ENCODE peak calls at places on chromosomes 13 and 19, in six cellular contexts. One of them, this sample, is unnamed.

GRCh38 chr19:31255863-31256600 is 93.2 kb downstream of the TSHZ3 start:
- DNase-seq in tibial nerve: no peak
- DNase-seq in transverse colon: no peak
- DNase-seq in ovary: no peak
- DNase-seq in stomach: no peak
- DNase-seq in A549: no peak
- DNase-seq in this sample: no peak

GRCh38 chr13:31909889-31910551 is 121.6 kb upstream of the FRY start:
- DNase-seq in ovary: peak; percentile 63
- DNase-seq in stomach: peak; percentile 53
- DNase-seq in A549: peak; percentile 4
- DNase-seq in transverse colon: peak; percentile 46
- DNase-seq in tibial nerve: no peak
- DNase-seq in this sample: no peak

GRCh38 chr19:57934820-57935665 is at the start of gene ZNF418:
- DNase-seq in stomach: peak; percentile 54
- DNase-seq in A549: peak; percentile 19
- DNase-seq in ovary: peak; percentile 60
- DNase-seq in tibial nerve: no peak
- DNase-seq in transverse colon: peak; percentile 24
- DNase-seq in this sample: peak; percentile 75

GRCh38 chr19:30784850-30785459 is 412.8 kb downstream of the ZNF536 start:
- DNase-seq in ovary: peak; percentile 63
- DNase-seq in tibial nerve: peak; percentile 30
- DNase-seq in stomach: peak; percentile 43
- DNase-seq in A549: peak; percentile 42
- DNase-seq in transverse colon: peak; percentile 65
- DNase-seq in this sample: peak; percentile 76

GRCh38 chr19:12939292-12939606 is 840 bp downstream of the CALR start:
- DNase-seq in stomach: no peak
- DNase-seq in ovary: no peak
- DNase-seq in tibial nerve: no peak
- DNase-seq in A549: no peak
- DNase-seq in transverse colon: peak; percentile 28
- DNase-seq in this sample: peak; percentile 78

GRCh38 chr19:7215176-7215575 is 79.0 kb downstream of the INSR start:
- DNase-seq in transverse colon: no peak
- DNase-seq in ovary: no peak
- DNase-seq in A549: no peak
- DNase-seq in stomach: no peak
- DNase-seq in tibial nerve: no peak
- DNase-seq in this sample: no peak

GRCh38 chr19:4140237-4140711 is 13.2 kb upstream of the CREB3L3 start:
- DNase-seq in stomach: no peak
- DNase-seq in tibial nerve: no peak
- DNase-seq in ovary: no peak
- DNase-seq in transverse colon: peak; percentile 56
- DNase-seq in A549: peak; percentile 88
- DNase-seq in this sample: no peak

GRCh38 chr13:70054572-70054971 is 53.1 kb upstream of the ATXN8OS start:
- DNase-seq in ovary: no peak
- DNase-seq in A549: no peak
- DNase-seq in stomach: no peak
- DNase-seq in transverse colon: no peak
- DNase-seq in tibial nerve: no peak
- DNase-seq in this sample: no peak

GRCh38 chr19:7914598-7915045 is at the start of gene TGFBR3L:
- DNase-seq in ovary: no peak
- DNase-seq in stomach: no peak
- DNase-seq in tibial nerve: no peak
- DNase-seq in transverse colon: no peak
- DNase-seq in A549: no peak
- DNase-seq in this sample: no peak

GRCh38 chr19:2089001-2089711 is 7.0 kb downstream of the MOB3A start:
- DNase-seq in A549: no peak
- DNase-seq in stomach: no peak
- DNase-seq in ovary: no peak
- DNase-seq in tibial nerve: no peak
- DNase-seq in transverse colon: no peak
- DNase-seq in this sample: no peak

GRCh38 chr19:5083547-5083965 is 114.6 kb downstream of the KDM4B start:
- DNase-seq in A549: no peak
- DNase-seq in ovary: peak; percentile 45
- DNase-seq in stomach: no peak
- DNase-seq in transverse colon: no peak
- DNase-seq in tibial nerve: no peak
- DNase-seq in this sample: peak; percentile 78

GRCh38 chr19:12882589-12882988 is 1.3 kb upstream of the DNASE2 start:
- DNase-seq in tibial nerve: no peak
- DNase-seq in transverse colon: no peak
- DNase-seq in A549: no peak
- DNase-seq in stomach: no peak
- DNase-seq in ovary: no peak
- DNase-seq in this sample: no peak

GRCh38 chr13:66859934-66860867 is 369.9 kb downstream of the PCDH9 start:
- DNase-seq in tibial nerve: no peak
- DNase-seq in stomach: no peak
- DNase-seq in ovary: no peak
- DNase-seq in A549: no peak
- DNase-seq in transverse colon: no peak
- DNase-seq in this sample: no peak

GRCh38 chr19:17220207-17220758 is 5.1 kb downstream of the USE1 start:
- DNase-seq in stomach: no peak
- DNase-seq in ovary: peak; percentile 69
- DNase-seq in tibial nerve: no peak
- DNase-seq in transverse colon: peak; percentile 52
- DNase-seq in A549: no peak
- DNase-seq in this sample: no peak

GRCh38 chr13:76812971-76813691 is 73.1 kb downstream of the KCTD12 start:
- DNase-seq in ovary: peak; percentile 30
- DNase-seq in transverse colon: no peak
- DNase-seq in stomach: no peak
- DNase-seq in tibial nerve: peak; percentile 48
- DNase-seq in A549: no peak
- DNase-seq in this sample: no peak

GRCh38 chr19:3556978-3557460 is 367 bp downstream of the MFSD12 start:
- DNase-seq in A549: peak; percentile 46
- DNase-seq in ovary: no peak
- DNase-seq in stomach: peak; percentile 48
- DNase-seq in transverse colon: peak; percentile 51
- DNase-seq in tibial nerve: no peak
- DNase-seq in this sample: peak; percentile 71

DNA sequence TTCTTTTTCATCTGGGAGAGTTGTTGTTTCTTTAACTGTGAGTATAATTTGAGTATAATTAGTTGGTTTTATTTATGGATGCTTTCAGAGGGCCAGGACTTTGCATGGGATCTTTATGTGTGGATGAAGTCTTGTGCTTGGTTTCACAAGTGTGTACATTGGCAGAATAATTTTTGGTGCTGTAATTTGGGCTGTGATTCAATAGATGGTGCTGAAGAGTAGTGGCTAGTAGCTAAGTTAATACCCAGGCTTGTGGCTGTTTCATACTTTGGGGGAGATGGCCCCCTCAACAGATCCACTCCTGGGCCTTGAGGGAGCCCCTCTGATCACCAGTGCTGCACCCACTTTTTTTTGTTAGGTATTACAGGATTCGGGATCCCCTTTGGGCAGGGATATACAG is 1142.4 kb downstream of the SLITRK1 start:
- DNase-seq in transverse colon: no peak
- DNase-seq in A549: no peak
- DNase-seq in ovary: no peak
- DNase-seq in tibial nerve: no peak
- DNase-seq in stomach: no peak
- DNase-seq in this sample: no peak
- TF ChIP-seq CTCF in transverse colon: no peak
- TF ChIP-seq CTCF in A549: no peak
- TF ChIP-seq CTCF in ovary: no peak
- TF ChIP-seq CTCF in tibial nerve: no peak
- TF ChIP-seq CTCF in stomach: no peak
- TF ChIP-seq CTCF in this sample: no peak

GRCh38 chr19:942133-942645 is 16.4 kb downstream of the ARID3A start:
- DNase-seq in ovary: no peak
- DNase-seq in stomach: no peak
- DNase-seq in A549: no peak
- DNase-seq in tibial nerve: no peak
- DNase-seq in transverse colon: no peak
- DNase-seq in this sample: no peak
- H3K4me1 ChIP-seq in ovary: peaks cover 12% of the 10 kb centered on the region
- H3K4me1 ChIP-seq in stomach: peaks cover 50% of the 10 kb centered on the region
- H3K4me1 ChIP-seq in A549: peaks cover 23% of the 10 kb centered on the region
- H3K4me1 ChIP-seq in tibial nerve: peaks cover 12% of the 10 kb centered on the region
- H3K4me1 ChIP-seq in transverse colon: peaks cover 26% of the 10 kb centered on the region
- H3K4me1 ChIP-seq in this sample: peaks cover 17% of the 10 kb centered on the region

GRCh38 chr19:46371371-46371901 is 24.5 kb downstream of the PPP5C start:
- DNase-seq in stomach: no peak
- DNase-seq in ovary: no peak
- DNase-seq in transverse colon: no peak
- DNase-seq in A549: no peak
- DNase-seq in tibial nerve: no peak
- DNase-seq in this sample: peak; percentile 59

GRCh38 chr19:46376241-46377153 is 29.6 kb downstream of the PPP5C start:
- DNase-seq in stomach: no peak
- DNase-seq in ovary: no peak
- DNase-seq in tibial nerve: no peak
- DNase-seq in transverse colon: no peak
- DNase-seq in A549: no peak
- DNase-seq in this sample: peak; percentile 61

GRCh38 chr19:46372901-46373572 is 26.1 kb downstream of the PPP5C start:
- DNase-seq in transverse colon: no peak
- DNase-seq in tibial nerve: no peak
- DNase-seq in ovary: no peak
- DNase-seq in A549: peak; percentile 86
- DNase-seq in stomach: no peak
- DNase-seq in this sample: peak; percentile 64

GRCh38 chr19:46374526-46375475 is 27.9 kb downstream of the PPP5C start:
- DNase-seq in transverse colon: no peak
- DNase-seq in tibial nerve: no peak
- DNase-seq in A549: no peak
- DNase-seq in stomach: no peak
- DNase-seq in ovary: no peak
- DNase-seq in this sample: peak; percentile 52

DNA sequence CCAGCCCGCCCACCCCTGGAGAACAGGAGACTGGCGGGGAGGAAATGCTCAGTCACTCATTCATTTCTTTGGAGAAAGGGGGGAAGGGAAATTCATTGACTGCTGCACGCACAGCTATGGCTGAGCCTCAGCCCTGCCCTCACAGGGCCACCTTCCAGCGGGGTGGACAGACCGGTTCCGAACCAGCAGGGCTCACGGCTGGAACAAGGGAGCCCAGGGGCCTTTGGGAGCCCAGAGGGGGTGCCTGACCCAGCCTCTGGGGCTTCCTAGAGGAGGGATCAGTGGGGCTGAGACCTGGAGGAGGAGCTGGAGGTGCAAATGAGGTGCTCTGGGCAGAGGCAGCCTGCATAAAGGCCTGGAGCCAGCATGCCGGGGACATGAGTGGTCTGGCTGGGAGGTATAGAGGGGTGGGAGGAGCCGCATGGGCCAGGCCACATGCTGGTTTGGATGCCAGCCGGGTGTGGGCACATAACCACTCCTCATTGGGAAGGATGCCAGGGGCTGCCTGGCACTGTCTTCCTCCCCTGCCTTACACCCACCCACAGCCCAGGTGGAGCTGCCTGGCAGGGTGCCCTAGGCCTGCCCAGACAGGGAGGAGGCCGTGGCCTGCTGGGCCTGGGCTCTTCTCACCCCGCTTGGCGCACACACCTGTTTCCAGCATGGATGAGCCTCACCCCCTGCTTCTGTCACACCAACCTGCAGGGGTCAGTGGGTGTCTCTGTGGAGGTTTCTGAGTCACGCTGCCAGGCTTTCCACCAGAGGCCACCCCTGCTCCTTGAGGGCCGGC is 26.9 kb downstream of the PPP5C start:
- DNase-seq in ovary: no peak
- DNase-seq in transverse colon: peak; percentile 94
- DNase-seq in stomach: peak; percentile 99
- DNase-seq in tibial nerve: no peak
- DNase-seq in A549: peak; percentile 88
- DNase-seq in this sample: peak; percentile 87
- TF ChIP-seq EP300 in ovary: no peak
- TF ChIP-seq EP300 in transverse colon: no peak
- TF ChIP-seq EP300 in stomach: no peak
- TF ChIP-seq EP300 in tibial nerve: no peak
- TF ChIP-seq EP300 in A549: no peak
- TF ChIP-seq EP300 in this sample: no peak

DNA sequence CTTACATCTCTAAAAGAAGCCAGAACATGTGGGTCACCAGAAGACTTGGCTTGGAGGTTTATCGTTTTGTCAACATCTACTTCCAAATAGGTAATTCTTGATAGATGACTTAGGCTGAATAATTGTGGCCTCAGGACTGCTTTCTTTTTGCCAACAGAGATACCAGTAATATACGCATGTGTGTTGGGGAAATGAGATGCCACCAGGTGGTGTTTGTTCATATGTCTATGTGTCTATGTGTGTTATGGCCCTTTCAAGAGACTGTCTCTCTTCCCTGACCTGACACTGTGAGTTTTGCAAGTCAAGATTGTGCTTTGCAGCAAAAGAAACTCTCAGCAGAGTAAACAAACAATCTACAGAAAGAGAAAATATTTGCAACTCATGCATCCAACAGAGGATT is 31.6 kb upstream of the METTL21C start:
- DNase-seq in tibial nerve: no peak
- DNase-seq in ovary: no peak
- DNase-seq in transverse colon: no peak
- DNase-seq in A549: no peak
- DNase-seq in stomach: no peak
- DNase-seq in this sample: no peak
- TF ChIP-seq CTCF in tibial nerve: no peak
- TF ChIP-seq CTCF in ovary: no peak
- TF ChIP-seq CTCF in transverse colon: no peak
- TF ChIP-seq CTCF in A549: no peak
- TF ChIP-seq CTCF in stomach: no peak
- TF ChIP-seq CTCF in this sample: no peak

This sample was measured in sigmoid colon.